ENCODE peak calls at places on chromosomes 1 and 21, in eight cellular contexts. One of them, this sample, is unnamed.

GRCh38 chr1:200896571-200897187 is 2.0 kb downstream of the INAVA start:
- DNase-seq in SK-N-MC: no peak
- DNase-seq in AG04450: no peak
- DNase-seq in stimulated activated CD4-positive, alpha-beta T cell treated with anti-CD3 and anti-CD28 coated beads, Interleukin-1b, Interleukin-23, amount 100 ng/mL, for 48 hours: no peak
- DNase-seq in cardiac muscle cell: peak
- DNase-seq in NCI-H345: peak
- DNase-seq in NCI-H524: no peak
- DNase-seq in activated CD4-positive, alpha-beta T cell treated with anti-CD3 and anti-CD28 coated beads, Interleukin-2, amount 10 ng/mL, durations not matched to agents 7 days and 5 days: no peak
- DNase-seq in this sample: no peak

GRCh38 chr1:109669246-109669948 is 1.5 kb downstream of the GSTM2 start:
- DNase-seq in SK-N-MC: no peak
- DNase-seq in AG04450: no peak
- DNase-seq in stimulated activated CD4-positive, alpha-beta T cell treated with anti-CD3 and anti-CD28 coated beads, Interleukin-1b, Interleukin-23, amount 100 ng/mL, for 48 hours: no peak
- DNase-seq in cardiac muscle cell: no peak
- DNase-seq in NCI-H345: no peak
- DNase-seq in NCI-H524: no peak
- DNase-seq in activated CD4-positive, alpha-beta T cell treated with anti-CD3 and anti-CD28 coated beads, Interleukin-2, amount 10 ng/mL, durations not matched to agents 7 days and 5 days: peak
- DNase-seq in this sample: no peak

GRCh38 chr1:158203693-158204457 is 23.2 kb downstream of the CD1D start:
- DNase-seq in SK-N-MC: peak
- DNase-seq in AG04450: peak
- DNase-seq in stimulated activated CD4-positive, alpha-beta T cell treated with anti-CD3 and anti-CD28 coated beads, Interleukin-1b, Interleukin-23, amount 100 ng/mL, for 48 hours: no peak
- DNase-seq in cardiac muscle cell: peak
- DNase-seq in NCI-H345: peak
- DNase-seq in NCI-H524: peak
- DNase-seq in activated CD4-positive, alpha-beta T cell treated with anti-CD3 and anti-CD28 coated beads, Interleukin-2, amount 10 ng/mL, durations not matched to agents 7 days and 5 days: peak
- DNase-seq in this sample: no peak

GRCh38 chr1:20185834-20186782 is at the start of the genes PLA2G2C and UBXN10:
- DNase-seq in SK-N-MC: no peak
- DNase-seq in AG04450: no peak
- DNase-seq in stimulated activated CD4-positive, alpha-beta T cell treated with anti-CD3 and anti-CD28 coated beads, Interleukin-1b, Interleukin-23, amount 100 ng/mL, for 48 hours: peak
- DNase-seq in cardiac muscle cell: peak
- DNase-seq in NCI-H345: no peak
- DNase-seq in NCI-H524: no peak
- DNase-seq in activated CD4-positive, alpha-beta T cell treated with anti-CD3 and anti-CD28 coated beads, Interleukin-2, amount 10 ng/mL, durations not matched to agents 7 days and 5 days: peak
- DNase-seq in this sample: no peak

GRCh38 chr1:66446261-66447001 is 87.5 kb upstream of the SGIP1 start:
- DNase-seq in SK-N-MC: peak
- DNase-seq in AG04450: no peak
- DNase-seq in stimulated activated CD4-positive, alpha-beta T cell treated with anti-CD3 and anti-CD28 coated beads, Interleukin-1b, Interleukin-23, amount 100 ng/mL, for 48 hours: peak
- DNase-seq in cardiac muscle cell: peak
- DNase-seq in NCI-H345: peak
- DNase-seq in NCI-H524: peak
- DNase-seq in activated CD4-positive, alpha-beta T cell treated with anti-CD3 and anti-CD28 coated beads, Interleukin-2, amount 10 ng/mL, durations not matched to agents 7 days and 5 days: peak
- DNase-seq in this sample: peak

GRCh38 chr1:201636581-201636980 is 97.7 kb downstream of the NAV1 start:
- DNase-seq in SK-N-MC: no peak
- DNase-seq in AG04450: peak
- DNase-seq in stimulated activated CD4-positive, alpha-beta T cell treated with anti-CD3 and anti-CD28 coated beads, Interleukin-1b, Interleukin-23, amount 100 ng/mL, for 48 hours: no peak
- DNase-seq in cardiac muscle cell: peak
- DNase-seq in NCI-H345: no peak
- DNase-seq in NCI-H524: no peak
- DNase-seq in activated CD4-positive, alpha-beta T cell treated with anti-CD3 and anti-CD28 coated beads, Interleukin-2, amount 10 ng/mL, durations not matched to agents 7 days and 5 days: no peak
- DNase-seq in this sample: no peak

GRCh38 chr1:32924881-32925344 is 23.7 kb upstream of the TMEM54 start:
- DNase-seq in SK-N-MC: no peak
- DNase-seq in AG04450: no peak
- DNase-seq in stimulated activated CD4-positive, alpha-beta T cell treated with anti-CD3 and anti-CD28 coated beads, Interleukin-1b, Interleukin-23, amount 100 ng/mL, for 48 hours: no peak
- DNase-seq in cardiac muscle cell: no peak
- DNase-seq in NCI-H345: no peak
- DNase-seq in NCI-H524: no peak
- DNase-seq in activated CD4-positive, alpha-beta T cell treated with anti-CD3 and anti-CD28 coated beads, Interleukin-2, amount 10 ng/mL, durations not matched to agents 7 days and 5 days: no peak
- DNase-seq in this sample: no peak

GRCh38 chr1:36322085-36322785 is 1.2 kb downstream of the EVA1B start:
- DNase-seq in SK-N-MC: no peak
- DNase-seq in AG04450: no peak
- DNase-seq in stimulated activated CD4-positive, alpha-beta T cell treated with anti-CD3 and anti-CD28 coated beads, Interleukin-1b, Interleukin-23, amount 100 ng/mL, for 48 hours: no peak
- DNase-seq in cardiac muscle cell: peak
- DNase-seq in NCI-H345: no peak
- DNase-seq in NCI-H524: no peak
- DNase-seq in activated CD4-positive, alpha-beta T cell treated with anti-CD3 and anti-CD28 coated beads, Interleukin-2, amount 10 ng/mL, durations not matched to agents 7 days and 5 days: no peak
- DNase-seq in this sample: no peak

GRCh38 chr1:88061106-88061829 is 622.8 kb upstream of the PKN2 start:
- DNase-seq in SK-N-MC: peak
- DNase-seq in AG04450: peak
- DNase-seq in stimulated activated CD4-positive, alpha-beta T cell treated with anti-CD3 and anti-CD28 coated beads, Interleukin-1b, Interleukin-23, amount 100 ng/mL, for 48 hours: no peak
- DNase-seq in cardiac muscle cell: peak
- DNase-seq in NCI-H345: peak
- DNase-seq in NCI-H524: no peak
- DNase-seq in activated CD4-positive, alpha-beta T cell treated with anti-CD3 and anti-CD28 coated beads, Interleukin-2, amount 10 ng/mL, durations not matched to agents 7 days and 5 days: peak
- DNase-seq in this sample: peak

GRCh38 chr21:26167593-26167992 is 3.0 kb downstream of the APP start:
- DNase-seq in SK-N-MC: no peak
- DNase-seq in AG04450: no peak
- DNase-seq in stimulated activated CD4-positive, alpha-beta T cell treated with anti-CD3 and anti-CD28 coated beads, Interleukin-1b, Interleukin-23, amount 100 ng/mL, for 48 hours: no peak
- DNase-seq in cardiac muscle cell: no peak
- DNase-seq in NCI-H345: no peak
- DNase-seq in NCI-H524: no peak
- DNase-seq in activated CD4-positive, alpha-beta T cell treated with anti-CD3 and anti-CD28 coated beads, Interleukin-2, amount 10 ng/mL, durations not matched to agents 7 days and 5 days: no peak
- DNase-seq in this sample: no peak

GRCh38 chr1:170288155-170288554 is 142.4 kb downstream of the NTMT2 start:
- DNase-seq in SK-N-MC: no peak
- DNase-seq in AG04450: no peak
- DNase-seq in stimulated activated CD4-positive, alpha-beta T cell treated with anti-CD3 and anti-CD28 coated beads, Interleukin-1b, Interleukin-23, amount 100 ng/mL, for 48 hours: no peak
- DNase-seq in cardiac muscle cell: no peak
- DNase-seq in NCI-H345: no peak
- DNase-seq in NCI-H524: no peak
- DNase-seq in activated CD4-positive, alpha-beta T cell treated with anti-CD3 and anti-CD28 coated beads, Interleukin-2, amount 10 ng/mL, durations not matched to agents 7 days and 5 days: no peak
- DNase-seq in this sample: no peak

GRCh38 chr1:8529901-8530300 is 212.0 kb downstream of the SLC45A1 start:
- DNase-seq in SK-N-MC: no peak
- DNase-seq in AG04450: no peak
- DNase-seq in stimulated activated CD4-positive, alpha-beta T cell treated with anti-CD3 and anti-CD28 coated beads, Interleukin-1b, Interleukin-23, amount 100 ng/mL, for 48 hours: no peak
- DNase-seq in cardiac muscle cell: no peak
- DNase-seq in NCI-H345: no peak
- DNase-seq in NCI-H524: peak
- DNase-seq in activated CD4-positive, alpha-beta T cell treated with anti-CD3 and anti-CD28 coated beads, Interleukin-2, amount 10 ng/mL, durations not matched to agents 7 days and 5 days: no peak
- DNase-seq in this sample: peak

GRCh38 chr1:162666006-162666645 is 33.9 kb downstream of the DDR2 start:
- DNase-seq in SK-N-MC: no peak
- DNase-seq in AG04450: no peak
- DNase-seq in stimulated activated CD4-positive, alpha-beta T cell treated with anti-CD3 and anti-CD28 coated beads, Interleukin-1b, Interleukin-23, amount 100 ng/mL, for 48 hours: no peak
- DNase-seq in cardiac muscle cell: peak
- DNase-seq in NCI-H345: no peak
- DNase-seq in NCI-H524: peak
- DNase-seq in activated CD4-positive, alpha-beta T cell treated with anti-CD3 and anti-CD28 coated beads, Interleukin-2, amount 10 ng/mL, durations not matched to agents 7 days and 5 days: no peak
- DNase-seq in this sample: peak

GRCh38 chr1:47351305-47351704 is 17.7 kb downstream of the CMPK1 start:
- DNase-seq in SK-N-MC: no peak
- DNase-seq in AG04450: no peak
- DNase-seq in stimulated activated CD4-positive, alpha-beta T cell treated with anti-CD3 and anti-CD28 coated beads, Interleukin-1b, Interleukin-23, amount 100 ng/mL, for 48 hours: no peak
- DNase-seq in cardiac muscle cell: no peak
- DNase-seq in NCI-H345: no peak
- DNase-seq in NCI-H524: no peak
- DNase-seq in activated CD4-positive, alpha-beta T cell treated with anti-CD3 and anti-CD28 coated beads, Interleukin-2, amount 10 ng/mL, durations not matched to agents 7 days and 5 days: no peak
- DNase-seq in this sample: no peak

GRCh38 chr1:1421147-1421906 is at the start of gene ANKRD65:
- DNase-seq in SK-N-MC: no peak
- DNase-seq in AG04450: no peak
- DNase-seq in stimulated activated CD4-positive, alpha-beta T cell treated with anti-CD3 and anti-CD28 coated beads, Interleukin-1b, Interleukin-23, amount 100 ng/mL, for 48 hours: no peak
- DNase-seq in cardiac muscle cell: no peak
- DNase-seq in NCI-H345: peak
- DNase-seq in NCI-H524: peak
- DNase-seq in activated CD4-positive, alpha-beta T cell treated with anti-CD3 and anti-CD28 coated beads, Interleukin-2, amount 10 ng/mL, durations not matched to agents 7 days and 5 days: no peak
- DNase-seq in this sample: peak

GRCh38 chr1:15282038-15282437 is 35.0 kb downstream of the FHAD1 start:
- DNase-seq in SK-N-MC: no peak
- DNase-seq in AG04450: no peak
- DNase-seq in stimulated activated CD4-positive, alpha-beta T cell treated with anti-CD3 and anti-CD28 coated beads, Interleukin-1b, Interleukin-23, amount 100 ng/mL, for 48 hours: no peak
- DNase-seq in cardiac muscle cell: no peak
- DNase-seq in NCI-H345: no peak
- DNase-seq in NCI-H524: no peak
- DNase-seq in activated CD4-positive, alpha-beta T cell treated with anti-CD3 and anti-CD28 coated beads, Interleukin-2, amount 10 ng/mL, durations not matched to agents 7 days and 5 days: no peak
- DNase-seq in this sample: no peak

GRCh38 chr1:80509965-80510522 is 1290.7 kb upstream of the ADGRL2 start:
- DNase-seq in SK-N-MC: no peak
- DNase-seq in AG04450: no peak
- DNase-seq in stimulated activated CD4-positive, alpha-beta T cell treated with anti-CD3 and anti-CD28 coated beads, Interleukin-1b, Interleukin-23, amount 100 ng/mL, for 48 hours: no peak
- DNase-seq in cardiac muscle cell: no peak
- DNase-seq in NCI-H345: no peak
- DNase-seq in NCI-H524: no peak
- DNase-seq in activated CD4-positive, alpha-beta T cell treated with anti-CD3 and anti-CD28 coated beads, Interleukin-2, amount 10 ng/mL, durations not matched to agents 7 days and 5 days: no peak
- DNase-seq in this sample: no peak

GRCh38 chr21:45531393-45532215 is 10.6 kb downstream of the SLC19A1 start:
- DNase-seq in SK-N-MC: no peak
- DNase-seq in AG04450: no peak
- DNase-seq in stimulated activated CD4-positive, alpha-beta T cell treated with anti-CD3 and anti-CD28 coated beads, Interleukin-1b, Interleukin-23, amount 100 ng/mL, for 48 hours: no peak
- DNase-seq in cardiac muscle cell: no peak
- DNase-seq in NCI-H345: no peak
- DNase-seq in NCI-H524: no peak
- DNase-seq in activated CD4-positive, alpha-beta T cell treated with anti-CD3 and anti-CD28 coated beads, Interleukin-2, amount 10 ng/mL, durations not matched to agents 7 days and 5 days: no peak
- DNase-seq in this sample: no peak

GRCh38 chr1:201740086-201740541 is 88.8 kb upstream of the IPO9 start:
- DNase-seq in SK-N-MC: no peak
- DNase-seq in AG04450: no peak
- DNase-seq in stimulated activated CD4-positive, alpha-beta T cell treated with anti-CD3 and anti-CD28 coated beads, Interleukin-1b, Interleukin-23, amount 100 ng/mL, for 48 hours: no peak
- DNase-seq in cardiac muscle cell: no peak
- DNase-seq in NCI-H345: no peak
- DNase-seq in NCI-H524: no peak
- DNase-seq in activated CD4-positive, alpha-beta T cell treated with anti-CD3 and anti-CD28 coated beads, Interleukin-2, amount 10 ng/mL, durations not matched to agents 7 days and 5 days: no peak
- DNase-seq in this sample: no peak

This sample was measured in D341Med.